ENCODE peak calls at places on chromosomes 11 and 22, in seven cellular contexts. One of them, this sample, is unnamed.

GRCh38 chr11:119975561-119976152 is 162.3 kb downstream of the TRIM29 start:
- DNase-seq in prostate gland: no peak
- DNase-seq in Caco-2: no peak
- DNase-seq in heart left ventricle: no peak
- DNase-seq in cardiac muscle cell: no peak
- DNase-seq in esophagus squamous epithelium: no peak
- DNase-seq in CD8-positive, alpha-beta T cell: no peak
- DNase-seq in this sample: no peak

GRCh38 chr11:79809487-79809886 is 368.7 kb upstream of the TENM4 start:
- DNase-seq in prostate gland: no peak
- DNase-seq in Caco-2: no peak
- DNase-seq in heart left ventricle: no peak
- DNase-seq in cardiac muscle cell: no peak
- DNase-seq in esophagus squamous epithelium: no peak
- DNase-seq in CD8-positive, alpha-beta T cell: no peak
- DNase-seq in this sample: no peak

GRCh38 chr11:108871152-108871551 is 206.3 kb downstream of the DDX10 start:
- DNase-seq in prostate gland: no peak
- DNase-seq in Caco-2: peak; percentile 55
- DNase-seq in heart left ventricle: peak; percentile 20
- DNase-seq in cardiac muscle cell: peak; percentile 85
- DNase-seq in esophagus squamous epithelium: no peak
- DNase-seq in CD8-positive, alpha-beta T cell: peak; percentile 7
- DNase-seq in this sample: no peak

GRCh38 chr11:13315517-13316432 is 38.2 kb downstream of the BMAL1 start:
- DNase-seq in prostate gland: no peak
- DNase-seq in Caco-2: no peak
- DNase-seq in heart left ventricle: no peak
- DNase-seq in cardiac muscle cell: no peak
- DNase-seq in esophagus squamous epithelium: no peak
- DNase-seq in CD8-positive, alpha-beta T cell: no peak
- DNase-seq in this sample: no peak

GRCh38 chr11:2276999-2277328 is 6.6 kb upstream of the ASCL2 start:
- DNase-seq in prostate gland: no peak
- DNase-seq in Caco-2: no peak
- DNase-seq in heart left ventricle: no peak
- DNase-seq in cardiac muscle cell: no peak
- DNase-seq in esophagus squamous epithelium: no peak
- DNase-seq in CD8-positive, alpha-beta T cell: no peak
- DNase-seq in this sample: no peak

GRCh38 chr11:7252683-7253213 is 1.0 kb downstream of the SYT9 start:
- DNase-seq in prostate gland: no peak
- DNase-seq in Caco-2: no peak
- DNase-seq in heart left ventricle: no peak
- DNase-seq in cardiac muscle cell: no peak
- DNase-seq in esophagus squamous epithelium: no peak
- DNase-seq in CD8-positive, alpha-beta T cell: no peak
- DNase-seq in this sample: no peak

GRCh38 chr11:96162816-96163499 is 180.0 kb downstream of the MAML2 start:
- DNase-seq in prostate gland: no peak
- DNase-seq in Caco-2: no peak
- DNase-seq in heart left ventricle: peak; percentile 56
- DNase-seq in cardiac muscle cell: peak; percentile 98
- DNase-seq in esophagus squamous epithelium: no peak
- DNase-seq in CD8-positive, alpha-beta T cell: no peak
- DNase-seq in this sample: no peak

GRCh38 chr22:50157976-50158375 is 12.6 kb upstream of the PANX2 start:
- DNase-seq in prostate gland: peak; percentile 89
- DNase-seq in Caco-2: no peak
- DNase-seq in heart left ventricle: no peak
- DNase-seq in cardiac muscle cell: no peak
- DNase-seq in esophagus squamous epithelium: no peak
- DNase-seq in CD8-positive, alpha-beta T cell: no peak
- DNase-seq in this sample: no peak

GRCh38 chr22:38353142-38353629 is 36.0 kb upstream of the CSNK1E start:
- DNase-seq in prostate gland: peak; percentile 40
- DNase-seq in Caco-2: no peak
- DNase-seq in heart left ventricle: peak; percentile 63
- DNase-seq in cardiac muscle cell: peak; percentile 61
- DNase-seq in esophagus squamous epithelium: no peak
- DNase-seq in CD8-positive, alpha-beta T cell: peak; percentile 77
- DNase-seq in this sample: no peak

GRCh38 chr11:122802876-122803275 is 35.4 kb upstream of the CRTAM start:
- DNase-seq in prostate gland: no peak
- DNase-seq in Caco-2: no peak
- DNase-seq in heart left ventricle: no peak
- DNase-seq in cardiac muscle cell: no peak
- DNase-seq in esophagus squamous epithelium: no peak
- DNase-seq in CD8-positive, alpha-beta T cell: no peak
- DNase-seq in this sample: no peak

GRCh38 chr11:36463781-36464180 is 46.3 kb downstream of the TRAF6 start:
- DNase-seq in prostate gland: no peak
- DNase-seq in Caco-2: no peak
- DNase-seq in heart left ventricle: no peak
- DNase-seq in cardiac muscle cell: peak; percentile 40
- DNase-seq in esophagus squamous epithelium: no peak
- DNase-seq in CD8-positive, alpha-beta T cell: no peak
- DNase-seq in this sample: no peak

GRCh38 chr11:64620286-64620962 is 29.4 kb downstream of the SLC22A12 start:
- DNase-seq in prostate gland: no peak
- DNase-seq in Caco-2: no peak
- DNase-seq in heart left ventricle: no peak
- DNase-seq in cardiac muscle cell: peak; percentile 25
- DNase-seq in esophagus squamous epithelium: no peak
- DNase-seq in CD8-positive, alpha-beta T cell: no peak
- DNase-seq in this sample: no peak

GRCh38 chr22:27433585-27434190 is 367.9 kb downstream of the MN1 start:
- DNase-seq in prostate gland: no peak
- DNase-seq in Caco-2: peak; percentile 58
- DNase-seq in heart left ventricle: no peak
- DNase-seq in cardiac muscle cell: no peak
- DNase-seq in esophagus squamous epithelium: no peak
- DNase-seq in CD8-positive, alpha-beta T cell: no peak
- DNase-seq in this sample: no peak

GRCh38 chr22:44142421-44143116 is 38.2 kb upstream of the PARVG start:
- DNase-seq in prostate gland: no peak
- DNase-seq in Caco-2: no peak
- DNase-seq in heart left ventricle: no peak
- DNase-seq in cardiac muscle cell: no peak
- DNase-seq in esophagus squamous epithelium: no peak
- DNase-seq in CD8-positive, alpha-beta T cell: no peak
- DNase-seq in this sample: no peak

DNA sequence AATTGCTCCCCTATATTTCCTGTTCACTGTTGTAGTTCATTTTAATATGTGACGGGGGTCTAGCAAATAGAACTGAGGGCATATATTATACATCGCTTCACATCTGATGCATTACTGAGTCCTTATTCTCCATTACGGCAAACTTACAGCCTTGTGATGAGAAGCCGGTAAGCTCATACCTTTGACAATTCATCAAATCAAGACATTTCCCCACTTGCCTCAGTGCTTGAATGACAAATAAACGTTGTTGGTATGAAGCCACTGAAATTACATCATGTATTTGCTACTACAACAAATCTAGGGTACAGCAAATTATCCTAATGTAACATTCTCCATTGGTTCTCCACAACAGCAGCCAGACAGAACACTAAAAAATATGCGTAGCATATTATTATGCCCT is 1999.8 kb downstream of the LRRC4C start:
- DNase-seq in prostate gland: no peak
- DNase-seq in Caco-2: no peak
- DNase-seq in heart left ventricle: no peak
- DNase-seq in cardiac muscle cell: no peak
- DNase-seq in esophagus squamous epithelium: no peak
- DNase-seq in CD8-positive, alpha-beta T cell: no peak
- DNase-seq in this sample: no peak
- H3K36me3 ChIP-seq in prostate gland: no peaks in the 10 kb centered on the region
- H3K36me3 ChIP-seq in Caco-2: no peaks in the 10 kb centered on the region
- H3K36me3 ChIP-seq in heart left ventricle: no peaks in the 10 kb centered on the region
- H3K36me3 ChIP-seq in cardiac muscle cell: no peaks in the 10 kb centered on the region
- H3K36me3 ChIP-seq in esophagus squamous epithelium: no peaks in the 10 kb centered on the region
- H3K36me3 ChIP-seq in CD8-positive, alpha-beta T cell: no peaks in the 10 kb centered on the region
- H3K36me3 ChIP-seq in this sample: no peaks in the 10 kb centered on the region

DNA sequence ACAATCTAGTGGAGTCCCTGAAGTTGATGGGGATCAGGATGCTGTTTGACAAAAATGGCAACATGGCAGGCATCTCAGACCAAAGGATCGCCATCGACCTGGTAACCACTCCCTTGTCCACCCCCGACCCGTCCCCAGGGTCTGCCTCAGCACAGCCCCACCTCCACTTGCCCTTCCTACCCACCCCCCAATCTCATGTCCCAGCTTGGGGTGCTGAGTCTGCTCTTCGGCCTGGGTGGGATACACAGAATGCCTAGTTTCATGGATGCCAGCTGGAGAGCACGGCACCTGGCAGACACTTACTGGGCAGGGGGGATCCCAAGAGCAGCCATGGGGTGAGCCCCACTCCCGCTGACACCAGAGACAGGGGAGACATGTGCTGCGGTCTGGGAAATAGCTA is 12.1 kb downstream of the SERPIND1 start:
- DNase-seq in prostate gland: no peak
- DNase-seq in Caco-2: no peak
- DNase-seq in heart left ventricle: no peak
- DNase-seq in cardiac muscle cell: no peak
- DNase-seq in esophagus squamous epithelium: no peak
- DNase-seq in CD8-positive, alpha-beta T cell: no peak
- DNase-seq in this sample: no peak
- H3K36me3 ChIP-seq in prostate gland: no peaks in the 10 kb centered on the region
- H3K36me3 ChIP-seq in Caco-2: peaks cover 2% of the 10 kb centered on the region
- H3K36me3 ChIP-seq in heart left ventricle: peaks cover 19% of the 10 kb centered on the region
- H3K36me3 ChIP-seq in cardiac muscle cell: no peaks in the 10 kb centered on the region
- H3K36me3 ChIP-seq in esophagus squamous epithelium: peaks cover 66% of the 10 kb centered on the region
- H3K36me3 ChIP-seq in CD8-positive, alpha-beta T cell: peaks cover 27% of the 10 kb centered on the region
- H3K36me3 ChIP-seq in this sample: peaks cover 19% of the 10 kb centered on the region

GRCh38 chr22:31852691-31853370 is 91.5 kb upstream of the YWHAH start:
- DNase-seq in prostate gland: no peak
- DNase-seq in Caco-2: no peak
- DNase-seq in heart left ventricle: no peak
- DNase-seq in cardiac muscle cell: peak; percentile 11
- DNase-seq in esophagus squamous epithelium: no peak
- DNase-seq in CD8-positive, alpha-beta T cell: no peak
- DNase-seq in this sample: no peak

GRCh38 chr22:31846161-31847115 is 92.6 kb downstream of the DEPDC5 start:
- DNase-seq in prostate gland: no peak
- DNase-seq in Caco-2: no peak
- DNase-seq in heart left ventricle: no peak
- DNase-seq in cardiac muscle cell: peak; percentile 78
- DNase-seq in esophagus squamous epithelium: no peak
- DNase-seq in CD8-positive, alpha-beta T cell: no peak
- DNase-seq in this sample: no peak

GRCh38 chr22:31853736-31854500 is 90.4 kb upstream of the YWHAH start:
- DNase-seq in prostate gland: no peak
- DNase-seq in Caco-2: no peak
- DNase-seq in heart left ventricle: no peak
- DNase-seq in cardiac muscle cell: no peak
- DNase-seq in esophagus squamous epithelium: no peak
- DNase-seq in CD8-positive, alpha-beta T cell: no peak
- DNase-seq in this sample: no peak

GRCh38 chr22:31844941-31845340 is 91.1 kb downstream of the DEPDC5 start:
- DNase-seq in prostate gland: no peak
- DNase-seq in Caco-2: no peak
- DNase-seq in heart left ventricle: no peak
- DNase-seq in cardiac muscle cell: no peak
- DNase-seq in esophagus squamous epithelium: no peak
- DNase-seq in CD8-positive, alpha-beta T cell: no peak
- DNase-seq in this sample: no peak

GRCh38 chr22:31850135-31850534 is 94.2 kb upstream of the YWHAH start:
- DNase-seq in prostate gland: no peak
- DNase-seq in Caco-2: no peak
- DNase-seq in heart left ventricle: no peak
- DNase-seq in cardiac muscle cell: no peak
- DNase-seq in esophagus squamous epithelium: no peak
- DNase-seq in CD8-positive, alpha-beta T cell: no peak
- DNase-seq in this sample: no peak
- H3K36me3 ChIP-seq in prostate gland: peaks cover 11% of the 10 kb centered on the region
- H3K36me3 ChIP-seq in Caco-2: no peaks in the 10 kb centered on the region
- H3K36me3 ChIP-seq in heart left ventricle: peaks cover 61% of the 10 kb centered on the region
- H3K36me3 ChIP-seq in cardiac muscle cell: peaks cover 21% of the 10 kb centered on the region
- H3K36me3 ChIP-seq in esophagus squamous epithelium: peaks cover 99% of the 10 kb centered on the region
- H3K36me3 ChIP-seq in CD8-positive, alpha-beta T cell: peaks cover 17% of the 10 kb centered on the region
- H3K36me3 ChIP-seq in this sample: peaks cover 48% of the 10 kb centered on the region

GRCh38 chr22:45707605-45708004 is 36.0 kb downstream of the ATXN10 start:
- DNase-seq in prostate gland: no peak
- DNase-seq in Caco-2: no peak
- DNase-seq in heart left ventricle: no peak
- DNase-seq in cardiac muscle cell: no peak
- DNase-seq in esophagus squamous epithelium: no peak
- DNase-seq in CD8-positive, alpha-beta T cell: no peak
- DNase-seq in this sample: no peak
- H3K36me3 ChIP-seq in prostate gland: no peaks in the 10 kb centered on the region
- H3K36me3 ChIP-seq in Caco-2: peaks cover 4% of the 10 kb centered on the region
- H3K36me3 ChIP-seq in heart left ventricle: peaks cover 16% of the 10 kb centered on the region
- H3K36me3 ChIP-seq in cardiac muscle cell: peaks cover 9% of the 10 kb centered on the region
- H3K36me3 ChIP-seq in esophagus squamous epithelium: peaks cover 73% of the 10 kb centered on the region
- H3K36me3 ChIP-seq in CD8-positive, alpha-beta T cell: peaks cover 26% of the 10 kb centered on the region
- H3K36me3 ChIP-seq in this sample: peaks cover 4% of the 10 kb centered on the region

DNA sequence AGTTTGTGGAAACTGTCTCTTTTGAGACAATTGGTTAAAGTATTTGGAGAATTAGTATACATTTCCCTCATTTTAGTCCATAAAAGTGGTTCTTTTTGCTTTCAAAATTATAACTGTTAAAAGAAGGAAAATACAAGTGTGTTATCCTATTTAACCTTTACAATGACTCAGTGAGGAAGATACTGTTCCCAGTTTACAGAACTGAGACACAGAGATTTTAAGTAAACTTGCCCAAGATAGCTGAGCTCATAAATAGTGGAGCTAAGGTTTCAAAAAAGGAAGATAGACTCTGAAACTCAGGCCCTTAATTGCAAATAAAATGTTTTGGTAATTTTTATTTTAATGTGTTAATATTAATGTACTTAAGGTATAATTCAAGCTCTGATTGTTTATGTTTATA is 58.9 kb downstream of the DKK3 start:
- DNase-seq in prostate gland: no peak
- DNase-seq in Caco-2: no peak
- DNase-seq in heart left ventricle: no peak
- DNase-seq in cardiac muscle cell: no peak
- DNase-seq in esophagus squamous epithelium: no peak
- DNase-seq in CD8-positive, alpha-beta T cell: no peak
- DNase-seq in this sample: no peak
- H3K36me3 ChIP-seq in prostate gland: no peaks in the 10 kb centered on the region
- H3K36me3 ChIP-seq in Caco-2: peaks cover 1% of the 10 kb centered on the region
- H3K36me3 ChIP-seq in heart left ventricle: peaks cover 33% of the 10 kb centered on the region
- H3K36me3 ChIP-seq in cardiac muscle cell: peaks cover 75% of the 10 kb centered on the region
- H3K36me3 ChIP-seq in esophagus squamous epithelium: peaks cover 97% of the 10 kb centered on the region
- H3K36me3 ChIP-seq in CD8-positive, alpha-beta T cell: peaks cover 13% of the 10 kb centered on the region
- H3K36me3 ChIP-seq in this sample: peaks cover 5% of the 10 kb centered on the region

DNA sequence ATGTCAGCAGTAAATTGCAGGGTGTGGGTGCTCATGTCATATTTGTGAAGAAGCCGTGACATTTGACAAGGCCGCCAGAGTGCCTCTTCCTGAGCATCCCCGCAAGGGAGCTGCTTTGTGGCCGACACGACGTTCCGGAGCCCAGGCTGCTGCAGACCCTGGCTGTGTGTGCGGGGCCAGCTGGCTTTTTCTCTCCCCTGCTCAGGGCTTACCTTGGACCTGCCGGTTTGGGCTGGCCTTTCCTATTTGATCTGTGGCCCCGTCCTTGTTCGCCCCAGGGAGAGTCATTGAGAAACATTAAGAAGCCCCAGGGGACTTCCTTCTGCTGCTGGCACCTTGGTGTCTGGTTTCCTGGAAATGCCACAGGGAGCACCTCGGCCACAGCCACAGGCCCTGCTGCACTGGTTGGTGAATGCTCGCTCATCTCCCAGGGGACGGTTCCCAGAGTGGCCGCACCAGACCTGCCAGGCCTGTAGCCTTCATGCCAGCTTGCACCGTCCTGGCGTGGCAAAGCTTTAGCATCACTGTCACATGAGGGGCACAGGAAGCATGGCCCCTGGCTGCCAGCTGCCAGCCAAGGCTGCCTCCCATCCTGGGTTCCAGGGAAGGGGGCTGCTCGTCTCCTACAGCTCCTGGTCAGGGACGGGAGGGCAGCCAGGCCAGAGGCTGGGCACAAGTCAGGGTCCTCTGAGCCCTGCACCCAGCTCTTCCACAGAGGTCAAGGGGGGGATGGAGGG is 5.4 kb downstream of the GRK2 start:
- DNase-seq in prostate gland: no peak
- DNase-seq in Caco-2: peak; percentile 38
- DNase-seq in heart left ventricle: peak; percentile 17
- DNase-seq in cardiac muscle cell: no peak
- DNase-seq in esophagus squamous epithelium: no peak
- DNase-seq in CD8-positive, alpha-beta T cell: peak; percentile 52
- DNase-seq in this sample: no peak
- H3K36me3 ChIP-seq in prostate gland: no peaks in the 10 kb centered on the region
- H3K36me3 ChIP-seq in Caco-2: peaks cover 6% of the 10 kb centered on the region
- H3K36me3 ChIP-seq in heart left ventricle: no peaks in the 10 kb centered on the region
- H3K36me3 ChIP-seq in cardiac muscle cell: no peaks in the 10 kb centered on the region
- H3K36me3 ChIP-seq in esophagus squamous epithelium: peaks cover 60% of the 10 kb centered on the region
- H3K36me3 ChIP-seq in CD8-positive, alpha-beta T cell: peaks cover 20% of the 10 kb centered on the region
- H3K36me3 ChIP-seq in this sample: no peaks in the 10 kb centered on the region